ENCODE peak calls at places on chromosomes 11 and 22, in four cellular contexts. One of them, this sample, is unnamed. For H3K36me3, the result is how much of the 10 kb centered on the place peaks cover.

GRCh38 chr22:46974077-46974476 is 211.6 kb downstream of the TBC1D22A start:
- DNase-seq in IMR-90: no peak
- DNase-seq in mesendoderm: no peak
- DNase-seq in HCT116: no peak
- DNase-seq in this sample: peak

GRCh38 chr11:113184498-113184897 is 129.9 kb upstream of the TTC12 start:
- DNase-seq in IMR-90: peak
- DNase-seq in mesendoderm: peak
- DNase-seq in HCT116: no peak
- DNase-seq in this sample: no peak

GRCh38 chr11:117020287-117020686 is 77.9 kb downstream of the SIK3 start:
- DNase-seq in IMR-90: no peak
- DNase-seq in mesendoderm: no peak
- DNase-seq in HCT116: no peak
- DNase-seq in this sample: no peak

GRCh38 chr11:65912840-65913239 is 6.0 kb downstream of the C11orf68 start:
- DNase-seq in IMR-90: peak
- DNase-seq in mesendoderm: no peak
- DNase-seq in HCT116: no peak
- DNase-seq in this sample: peak

GRCh38 chr11:117097567-117098268 is 510 bp downstream of the SIK3 start:
- DNase-seq in IMR-90: no peak
- DNase-seq in mesendoderm: peak
- DNase-seq in HCT116: no peak
- DNase-seq in this sample: peak

GRCh38 chr11:118223992-118224391 is 819 bp downstream of the JAML start:
- DNase-seq in IMR-90: no peak
- DNase-seq in mesendoderm: no peak
- DNase-seq in HCT116: no peak
- DNase-seq in this sample: no peak

GRCh38 chr22:45413368-45414211 is at the start of the genes RIBC2 and SMC1B:
- DNase-seq in IMR-90: peak
- DNase-seq in mesendoderm: peak
- DNase-seq in HCT116: peak
- DNase-seq in this sample: peak

GRCh38 chr11:33699515-33700424 is 856 bp downstream of the C11orf91 start:
- DNase-seq in IMR-90: no peak
- DNase-seq in mesendoderm: peak
- DNase-seq in HCT116: no peak
- DNase-seq in this sample: no peak

GRCh38 chr11:76791861-76792260 is 8.7 kb downstream of the TSKU start:
- DNase-seq in IMR-90: peak
- DNase-seq in mesendoderm: no peak
- DNase-seq in HCT116: no peak
- DNase-seq in this sample: no peak

GRCh38 chr11:134958870-134959269 is 546.8 kb upstream of the B3GAT1 start:
- DNase-seq in IMR-90: no peak
- DNase-seq in mesendoderm: no peak
- DNase-seq in HCT116: no peak
- DNase-seq in this sample: no peak

GRCh38 chr11:64710418-64711137 is 12.4 kb downstream of the NRXN2 start:
- DNase-seq in IMR-90: peak
- DNase-seq in mesendoderm: peak
- DNase-seq in HCT116: no peak
- DNase-seq in this sample: no peak

GRCh38 chr22:23608583-23608982 is 23.5 kb downstream of the DRICH1 start:
- DNase-seq in IMR-90: peak
- DNase-seq in mesendoderm: peak
- DNase-seq in HCT116: no peak
- DNase-seq in this sample: peak

GRCh38 chr11:131392528-131393255 is 22.3 kb downstream of the NTM start:
- DNase-seq in IMR-90: no peak
- DNase-seq in mesendoderm: peak
- DNase-seq in HCT116: no peak
- DNase-seq in this sample: peak

GRCh38 chr11:8067929-8068575 is 13.0 kb upstream of the TUB start:
- DNase-seq in IMR-90: no peak
- DNase-seq in mesendoderm: no peak
- DNase-seq in HCT116: no peak
- DNase-seq in this sample: peak

GRCh38 chr22:36194971-36195370 is 6.6 kb downstream of the APOL4 start:
- DNase-seq in IMR-90: peak
- DNase-seq in mesendoderm: peak
- DNase-seq in HCT116: peak
- DNase-seq in this sample: peak

GRCh38 chr22:43633631-43634030 is 178.5 kb downstream of the EFCAB6 start:
- DNase-seq in IMR-90: no peak
- DNase-seq in mesendoderm: no peak
- DNase-seq in HCT116: no peak
- DNase-seq in this sample: no peak

GRCh38 chr11:114623720-114624119 is 28.1 kb upstream of the NXPE4 start:
- DNase-seq in IMR-90: no peak
- DNase-seq in mesendoderm: no peak
- DNase-seq in HCT116: no peak
- DNase-seq in this sample: peak

DNA sequence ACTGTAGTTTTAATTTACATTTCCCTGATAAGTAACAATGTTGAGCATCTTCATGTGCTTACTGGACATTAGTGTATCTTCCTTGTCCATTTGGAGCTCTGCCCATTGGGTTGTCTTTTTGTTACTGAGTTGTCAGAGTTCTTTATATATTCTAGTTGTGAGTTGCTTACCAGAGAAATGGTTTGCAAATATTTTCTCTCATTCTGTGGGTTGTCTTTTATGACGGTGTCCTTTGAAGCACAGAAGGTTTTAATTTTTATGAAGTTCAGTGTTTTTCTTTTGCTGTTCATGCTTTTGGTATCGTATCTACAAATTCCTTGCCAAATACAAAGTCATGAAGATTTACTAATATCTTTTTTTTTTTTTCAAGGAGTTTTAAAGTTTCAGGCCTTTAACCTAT is 42.4 kb downstream of the ZBTB44 start:
- DNase-seq in IMR-90: no peak
- DNase-seq in mesendoderm: no peak
- DNase-seq in HCT116: no peak
- DNase-seq in this sample: no peak
- H3K36me3 ChIP-seq in IMR-90: under half
- H3K36me3 ChIP-seq in mesendoderm: under half
- H3K36me3 ChIP-seq in HCT116: under half
- H3K36me3 ChIP-seq in this sample: under half

GRCh38 chr11:60873533-60873932 is 6.2 kb downstream of the ZP1 start:
- DNase-seq in IMR-90: no peak
- DNase-seq in mesendoderm: no peak
- DNase-seq in HCT116: no peak
- DNase-seq in this sample: no peak

GRCh38 chr11:60870733-60871377 is 3.5 kb downstream of the ZP1 start:
- DNase-seq in IMR-90: no peak
- DNase-seq in mesendoderm: no peak
- DNase-seq in HCT116: no peak
- DNase-seq in this sample: no peak

GRCh38 chr11:60871378-60872061 is 4.2 kb downstream of the ZP1 start:
- DNase-seq in IMR-90: peak
- DNase-seq in mesendoderm: no peak
- DNase-seq in HCT116: no peak
- DNase-seq in this sample: peak

GRCh38 chr11:60872952-60873524 is 5.7 kb downstream of the ZP1 start:
- DNase-seq in IMR-90: peak
- DNase-seq in mesendoderm: peak
- DNase-seq in HCT116: no peak
- DNase-seq in this sample: peak

GRCh38 chr11:60872124-60872951 is 5.0 kb downstream of the ZP1 start:
- DNase-seq in IMR-90: peak
- DNase-seq in mesendoderm: no peak
- DNase-seq in HCT116: no peak
- DNase-seq in this sample: no peak
- H3K9ac ChIP-seq in IMR-90: no peak
- H3K9ac ChIP-seq in mesendoderm: no peak
- H3K9ac ChIP-seq in HCT116: no peak
- H3K9ac ChIP-seq in this sample: no peak

GRCh38 chr11:78331711-78332110 is 85.9 kb downstream of the GAB2 start:
- DNase-seq in IMR-90: no peak
- DNase-seq in mesendoderm: no peak
- DNase-seq in HCT116: no peak
- DNase-seq in this sample: no peak
- H3K27ac ChIP-seq in IMR-90: no peak
- H3K27ac ChIP-seq in mesendoderm: no peak
- H3K27ac ChIP-seq in HCT116: no peak
- H3K27ac ChIP-seq in this sample: peak

GRCh38 chr11:20109731-20110445 is 50.4 kb downstream of the DBX1 start:
- DNase-seq in IMR-90: peak
- DNase-seq in mesendoderm: peak
- DNase-seq in HCT116: no peak
- DNase-seq in this sample: no peak

GRCh38 chr11:20110908-20111669 is 49.2 kb downstream of the DBX1 start:
- DNase-seq in IMR-90: peak
- DNase-seq in mesendoderm: peak
- DNase-seq in HCT116: peak
- DNase-seq in this sample: peak

GRCh38 chr11:20103281-20103680 is 57.0 kb downstream of the DBX1 start:
- DNase-seq in IMR-90: no peak
- DNase-seq in mesendoderm: no peak
- DNase-seq in HCT116: no peak
- DNase-seq in this sample: no peak

GRCh38 chr11:20102393-20102792 is 57.9 kb downstream of the DBX1 start:
- DNase-seq in IMR-90: no peak
- DNase-seq in mesendoderm: no peak
- DNase-seq in HCT116: no peak
- DNase-seq in this sample: no peak

GRCh38 chr11:20105427-20105826 is 54.8 kb downstream of the DBX1 start:
- DNase-seq in IMR-90: no peak
- DNase-seq in mesendoderm: no peak
- DNase-seq in HCT116: no peak
- DNase-seq in this sample: no peak
- H3K36me3 ChIP-seq in IMR-90: half or more
- H3K36me3 ChIP-seq in mesendoderm: under half
- H3K36me3 ChIP-seq in HCT116: under half
- H3K36me3 ChIP-seq in this sample: under half

This sample was measured in endodermal cell.